ENCODE peak calls at places on chromosomes 7 and 10, in four cellular contexts. V is K562, Q is astrocyte, H is PC-9. F is an unnamed sample.

GRCh38 chr10:123769647-123770046 is 103.5 kb downstream of the GPR26 start:
- DNase-seq in H (no peak), Q (no peak), V (no peak), F (no peak)

GRCh38 chr10:118958984-118959916 is 70.3 kb upstream of the NANOS1 start:
- DNase-seq in V (peak; percentile 29), Q (peak; percentile 36), H (peak; percentile 87), F (peak; percentile 36)

GRCh38 chr7:104529567-104529966 is 201.2 kb downstream of the LHFPL3 start:
- DNase-seq in V (no peak), Q (no peak), H (no peak), F (no peak)

GRCh38 chr7:24463474-24463873 is 109.8 kb upstream of the PALS2 start:
- DNase-seq in V (no peak), Q (no peak), H (no peak), F (no peak)

GRCh38 chr10:49359349-49360231 is 36.3 kb downstream of the DRGX start:
- DNase-seq in H (no peak), Q (no peak), V (no peak), F (no peak)

GRCh38 chr7:18262054-18262453 is 233.5 kb upstream of the HDAC9 start:
- DNase-seq in V (no peak), Q (no peak), H (no peak), F (no peak)

GRCh38 chr10:48694371-48695030 is 9.8 kb downstream of the WDFY4 start:
- DNase-seq in H (no peak), Q (no peak), V (no peak), F (no peak)

GRCh38 chr7:91050677-91051076 is 213.6 kb upstream of the FZD1 start:
- DNase-seq in V (no peak), Q (no peak), H (no peak), F (no peak)

GRCh38 chr10:34584164-34584563 is 230.9 kb downstream of the PARD3 start:
- DNase-seq in V (no peak), H (no peak), Q (peak; percentile 86), F (peak; percentile 5)

GRCh38 chr7:489876-490275 is 29.8 kb downstream of the PDGFA start:
- DNase-seq in H (no peak), Q (no peak), V (no peak), F (no peak)

GRCh38 chr7:156656598-156656997 is 16.0 kb downstream of the RNF32 start:
- DNase-seq in V (no peak), H (no peak), Q (no peak), F (no peak)

GRCh38 chr10:8044908-8045727 is 9.4 kb upstream of the GATA3 start:
- DNase-seq in V (no peak), H (peak; percentile 34), Q (no peak), F (peak; percentile 25)

GRCh38 chr10:121926669-121927360 is 1.0 kb downstream of the ATE1 start:
- DNase-seq in H (no peak), V (no peak), Q (peak; percentile 14), F (no peak)

GRCh38 chr10:60096761-60097513 is 190.6 kb upstream of the CCDC6 start:
- DNase-seq in H (no peak), V (peak; percentile 21), Q (peak; percentile 40), F (peak; percentile 26)

DNA sequence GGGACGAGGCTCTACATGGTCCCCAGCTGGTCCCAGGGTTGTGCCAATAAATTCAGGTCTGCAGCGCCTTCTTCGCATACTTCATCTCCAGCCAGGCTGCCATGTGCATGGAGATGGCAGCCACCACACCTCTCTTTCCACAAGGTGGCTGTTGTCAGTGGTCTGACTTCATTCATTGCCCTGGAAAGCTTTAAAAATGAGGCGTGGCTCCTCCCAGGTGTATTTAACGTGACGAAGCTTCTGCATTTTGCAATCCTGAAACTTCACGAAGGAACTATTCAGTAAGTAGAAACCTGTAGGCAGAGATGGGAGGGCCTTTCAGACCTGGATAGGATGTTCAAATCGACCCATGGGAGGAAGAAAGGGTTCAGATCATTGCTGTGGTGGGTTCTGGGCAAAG is 53.7 kb downstream of the PFKFB3 start:
- DNase-seq in H (no peak), Q (no peak), V (no peak), F (no peak)
- TF ChIP-seq EZH2 in H (no peak), Q (no peak), V (no peak), F (no peak)

GRCh38 chr7:98616381-98617050 is 569 bp upstream of the NPTX2 start:
- DNase-seq in Q (no peak), H (no peak), V (no peak), F (no peak)

GRCh38 chr7:98619450-98620321 is 2.6 kb downstream of the NPTX2 start:
- DNase-seq in H (no peak), Q (peak; percentile 57), V (no peak), F (peak; percentile 21)

GRCh38 chr7:98617051-98617959 is at the start of gene NPTX2:
- DNase-seq in Q (no peak), H (no peak), V (no peak), F (peak; percentile 71)

GRCh38 chr7:98618786-98619185 is 1.7 kb downstream of the NPTX2 start:
- DNase-seq in H (no peak), V (no peak), Q (no peak), F (no peak)

DNA sequence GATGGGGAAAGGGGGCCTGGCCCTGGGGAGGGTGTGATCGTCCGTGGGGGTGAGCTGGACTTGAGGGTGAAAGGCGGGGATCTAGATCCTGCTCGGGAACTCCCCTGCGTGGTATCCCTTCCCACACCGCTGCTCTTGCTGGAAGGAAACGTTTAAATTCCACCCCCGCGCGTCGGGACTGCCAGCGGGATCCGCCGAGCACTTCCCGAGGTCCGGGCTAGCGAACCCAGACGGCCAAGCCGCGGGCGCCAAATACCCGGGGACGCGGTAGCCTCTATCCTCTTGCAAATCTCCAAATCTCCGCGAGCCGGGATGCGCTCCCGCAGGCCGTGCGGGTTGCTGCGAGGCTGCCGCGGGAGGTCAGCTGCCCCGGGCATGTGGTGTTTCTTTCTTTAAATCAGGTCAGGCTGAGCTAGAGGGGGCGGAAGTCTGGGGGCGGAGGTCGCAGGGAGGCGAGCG is 904 bp downstream of the NPTX2 start:
- DNase-seq in H (no peak), Q (no peak), V (no peak), F (no peak)
- TF ChIP-seq EZH2 in H (no peak), Q (peak; percentile 57), V (no peak), F (peak; percentile 48)

GRCh38 chr10:117138838-117139580 is 939 bp upstream of the VAX1 start:
- DNase-seq in V (no peak), Q (no peak), H (no peak), F (no peak)

GRCh38 chr10:117137031-117137910 is 799 bp downstream of the VAX1 start:
- DNase-seq in H (no peak), Q (peak; percentile 22), V (no peak), F (peak; percentile 63)

GRCh38 chr10:117139581-117140524 is 1.8 kb upstream of the VAX1 start:
- DNase-seq in V (no peak), H (no peak), Q (no peak), F (no peak)

GRCh38 chr10:117136391-117136975 is 1.6 kb downstream of the VAX1 start:
- DNase-seq in H (no peak), Q (no peak), V (no peak), F (no peak)

DNA sequence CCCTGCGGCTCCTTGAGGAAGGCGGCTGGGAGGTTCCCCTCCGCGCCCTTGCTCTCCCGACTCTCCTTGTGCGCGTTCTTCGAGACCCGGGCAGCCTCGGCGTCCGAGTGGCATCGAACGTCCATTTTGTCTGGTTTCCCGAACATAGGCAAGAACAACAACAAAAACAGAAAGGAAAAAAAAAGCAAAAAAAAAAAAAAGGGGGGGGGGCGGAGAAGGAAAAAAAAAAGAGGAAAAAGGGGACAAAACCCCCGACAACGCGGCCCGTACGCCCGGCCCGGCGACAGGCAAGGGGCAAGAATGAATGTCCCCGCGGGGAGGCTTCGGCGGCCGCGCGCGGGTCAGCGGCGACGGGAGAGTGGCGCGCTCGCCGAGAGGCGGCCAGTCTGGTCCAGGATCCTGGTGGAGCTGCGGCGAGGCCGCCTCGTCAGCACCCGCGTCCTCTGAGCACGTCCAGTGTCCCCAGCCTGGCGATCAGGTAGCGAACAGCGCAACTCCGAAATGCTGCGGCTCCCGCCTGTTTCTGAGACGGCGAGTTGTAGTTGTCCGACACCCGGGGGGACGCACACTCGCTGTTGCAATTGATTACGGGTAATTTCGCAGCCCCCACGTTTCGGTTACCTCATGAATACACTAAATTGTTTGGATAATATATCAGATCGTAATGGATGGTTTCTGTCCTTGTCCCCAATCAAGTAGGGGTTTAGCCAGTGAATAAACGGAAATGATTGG is at the start of gene VAX1:
- DNase-seq in Q (no peak), H (no peak), V (no peak), F (no peak)
- TF ChIP-seq EZH2 in Q (peak; percentile 79), H (no peak), V (no peak), F (peak; percentile 84)

DNA sequence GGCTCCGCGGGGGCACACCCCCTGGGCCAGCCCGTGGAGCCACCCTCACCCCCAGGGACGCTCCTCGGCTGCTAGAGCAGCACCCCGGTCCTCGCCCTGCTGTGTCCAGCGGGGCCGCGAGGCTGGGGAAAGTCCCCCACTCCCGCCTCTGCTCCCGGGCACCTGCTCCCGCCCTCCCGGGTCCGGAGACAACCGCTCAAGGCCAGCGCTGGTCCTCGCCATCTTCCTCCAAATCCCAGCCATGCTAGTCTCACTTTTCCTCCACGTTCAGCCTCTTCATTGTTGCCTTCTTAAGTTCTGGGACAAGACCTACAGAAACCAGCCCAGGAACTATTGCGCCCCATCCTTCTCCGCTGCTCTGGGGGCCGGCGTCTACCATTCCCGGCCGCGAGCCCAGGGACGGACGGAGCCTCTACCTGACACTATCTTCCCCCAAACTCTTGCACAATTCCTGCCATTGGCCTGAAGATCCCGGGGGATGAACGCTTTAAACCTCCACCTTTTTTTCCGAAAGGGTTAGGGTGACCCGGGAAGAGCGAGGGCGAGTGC is 4.8 kb upstream of the KCP start:
- DNase-seq in H (no peak), Q (no peak), V (no peak), F (no peak)
- TF ChIP-seq EZH2 in H (no peak), Q (no peak), V (no peak), F (peak; percentile 70)